ENCODE peak calls at places on chromosomes 13 and 19, in seven cellular contexts. H is 8988T; Q is HCT116; T is astrocyte of the spinal cord; C is stimulated activated CD8-positive, alpha-beta memory T cell treated with anti-CD3 and anti-CD28 coated beads, Interleukin-2, amount 100 ng/mL, for 1 hour; S is ELR; Z is HS-27A. K is an unnamed sample.

GRCh38 chr13:99312493-99312883 is 5.3 kb upstream of the GPR183 start:
- DNase-seq in Q (no peak), T (peak), H (no peak), Z (no peak), C (no peak), S (peak), K (peak)

GRCh38 chr13:112105244-112105681 is 38.3 kb downstream of the SOX1 start:
- DNase-seq in Z (no peak), S (no peak), T (no peak), H (no peak), Q (no peak), C (no peak), K (no peak)

GRCh38 chr19:29687244-29687896 is 22.1 kb downstream of the PLEKHF1 start:
- DNase-seq in Q (no peak), C (no peak), S (peak), Z (peak), H (no peak), T (peak), K (no peak)

GRCh38 chr19:40150170-40150569 is 41.1 kb upstream of the MAP3K10 start:
- DNase-seq in Q (no peak), Z (no peak), C (no peak), S (no peak), T (no peak), H (no peak), K (no peak)

GRCh38 chr19:52748336-52748950 is 13.6 kb upstream of the ZNF611 start:
- DNase-seq in T (peak), H (no peak), C (no peak), Z (no peak), Q (no peak), S (peak), K (peak)

GRCh38 chr19:51250786-51251452 is at the start of gene SIGLECL1:
- DNase-seq in T (no peak), Z (no peak), H (no peak), Q (no peak), S (no peak), C (no peak), K (no peak)

GRCh38 chr19:11140896-11141295 is 14.7 kb downstream of the SPC24 start:
- DNase-seq in H (no peak), T (no peak), Q (no peak), C (no peak), S (no peak), Z (no peak), K (no peak)

GRCh38 chr13:112685856-112686255 is 4.0 kb upstream of the ATP11A start:
- DNase-seq in Q (no peak), C (no peak), T (no peak), H (no peak), Z (no peak), S (no peak), K (no peak)

GRCh38 chr19:18340990-18341868 is 831 bp downstream of the PGPEP1 start:
- DNase-seq in T (peak), C (peak), H (peak), Q (no peak), S (peak), Z (no peak), K (peak)

GRCh38 chr13:46983881-46984280 is 87.0 kb upstream of the HTR2A start:
- DNase-seq in T (peak), C (no peak), S (peak), Z (no peak), Q (no peak), H (no peak), K (no peak)

GRCh38 chr19:39481229-39481545 is 549 bp downstream of the TIMM50 start:
- DNase-seq in Z (no peak), Q (no peak), S (peak), H (no peak), C (no peak), T (no peak), K (no peak)

GRCh38 chr19:42121036-42121621 is 11.1 kb downstream of the POU2F2 start:
- DNase-seq in C (no peak), S (no peak), Q (no peak), T (no peak), H (no peak), Z (no peak), K (no peak)

GRCh38 chr19:29525901-29526729 is at the start of gene VSTM2B:
- DNase-seq in T (no peak), S (no peak), H (no peak), Q (no peak), C (no peak), Z (no peak), K (no peak)

GRCh38 chr13:37406031-37406430 is 192.5 kb downstream of the POSTN start:
- DNase-seq in Z (no peak), C (no peak), Q (no peak), S (peak), H (no peak), T (no peak), K (no peak)

GRCh38 chr13:28339419-28339818 is 155.5 kb downstream of the FLT1 start:
- DNase-seq in T (peak), S (peak), H (no peak), Q (no peak), C (no peak), Z (no peak), K (no peak)

GRCh38 chr13:76884167-76884566 is 2.0 kb downstream of the KCTD12 start:
- DNase-seq in Q (no peak), Z (no peak), C (no peak), T (peak), S (peak), H (no peak), K (peak)

GRCh38 chr13:23610187-23610576 is 40.0 kb downstream of the TNFRSF19 start:
- DNase-seq in H (no peak), T (peak), Q (no peak), C (no peak), S (peak), Z (no peak), K (no peak)

GRCh38 chr19:57583521-57584416 is at the start of gene ZIK1:
- DNase-seq in S (peak), Q (no peak), Z (no peak), C (peak), T (peak), H (no peak), K (peak)

GRCh38 chr13:38998739-38999138 is 8.1 kb upstream of the STOML3 start:
- DNase-seq in Z (no peak), S (no peak), Q (no peak), C (no peak), H (no peak), T (no peak), K (no peak)

GRCh38 chr19:44603201-44603945 is 10.0 kb upstream of the IGSF23 start:
- DNase-seq in Q (no peak), T (peak), C (no peak), Z (peak), S (peak), H (no peak), K (peak)

GRCh38 chr19:43479961-43480561 is 14.7 kb upstream of the LYPD3 start:
- DNase-seq in T (no peak), C (no peak), Z (no peak), H (no peak), S (no peak), Q (no peak), K (no peak)

GRCh38 chr13:104773775-104774174 is 1707.6 kb upstream of the SLC10A2 start:
- DNase-seq in Z (peak), S (peak), C (no peak), Q (peak), H (no peak), T (peak), K (no peak)

GRCh38 chr19:10408511-10409291 is 5.4 kb upstream of the CDC37 start:
- DNase-seq in S (no peak), H (no peak), Z (no peak), Q (no peak), T (no peak), C (no peak), K (peak)

GRCh38 chr19:34321735-34322134 is 43.3 kb upstream of the GPI start:
- DNase-seq in Q (no peak), Z (no peak), C (no peak), S (no peak), H (no peak), T (no peak), K (no peak)

GRCh38 chr19:56080669-56081401 is 40.3 kb downstream of the ZNF787 start:
- DNase-seq in H (peak), T (peak), Q (peak), S (peak), Z (no peak), C (peak), K (peak)

GRCh38 chr13:113178070-113178895 is 19.8 kb downstream of the PROZ start:
- DNase-seq in Q (no peak), H (peak), C (no peak), T (peak), Z (peak), S (peak), K (no peak)

GRCh38 chr13:77196052-77196618 is 130.8 kb downstream of the MYCBP2 start:
- DNase-seq in S (no peak), Q (no peak), C (no peak), T (no peak), H (no peak), Z (no peak), K (no peak)

GRCh38 chr19:42280761-42281174 is 11.7 kb downstream of the CIC start:
- DNase-seq in C (no peak), H (no peak), T (peak), Q (no peak), Z (no peak), S (peak), K (peak)

GRCh38 chr13:113933901-113934300 is 40.0 kb downstream of the C13orf46 start:
- DNase-seq in Q (no peak), T (no peak), S (no peak), H (no peak), Z (no peak), C (no peak), K (no peak)

GRCh38 chr19:51687791-51688664 is 5.1 kb upstream of the SPACA6 start:
- DNase-seq in Z (peak), T (peak), C (no peak), H (no peak), S (peak), Q (no peak), K (peak)

GRCh38 chr13:35699181-35699580 is 222.7 kb upstream of the MAB21L1 start:
- DNase-seq in T (peak), Z (no peak), H (no peak), Q (no peak), S (peak), C (no peak), K (no peak)

GRCh38 chr13:89846890-89847585 is 1500.4 kb upstream of the MIR17HG start:
- DNase-seq in T (peak), Q (no peak), Z (no peak), S (peak), C (no peak), H (no peak), K (no peak)

GRCh38 chr19:29421186-29421525 is 104.6 kb upstream of the VSTM2B start:
- DNase-seq in C (no peak), Z (no peak), Q (no peak), S (peak), T (no peak), H (no peak), K (no peak)

GRCh38 chr13:110525328-110526319 is 35.9 kb downstream of the RAB20 start:
- DNase-seq in T (no peak), C (no peak), H (no peak), Z (no peak), Q (no peak), S (no peak), K (peak)

GRCh38 chr19:18109731-18110671 is 12.4 kb downstream of the MAST3 start:
- DNase-seq in Q (no peak), C (no peak), S (peak), H (peak), Z (no peak), T (no peak), K (peak)